ENCODE peak calls at places on chromosomes 6 and 20, in ten cellular contexts. L is adrenal gland; A is activated T-helper 2 cell treated with anti-CD3 and anti-CD28 coated beads, Interferon-gamma antibody, Interleukin-2, Interleukin-4, amounts not matched to agents 10 μg/mL and 5 μg/mL and 100 μg/mL, durations not matched to agents 14 hours and 24 hours and 36 hours; N is ACHN; M is osteocyte; F is H1; C is mammary epithelial cell; Q is lower lobe of right lung; Y is hypothalamus; W is tibial artery. H is an unnamed sample.
A peak's percentile ranks its signal among the peaks of the same experiment; 100 is the strongest.

GRCh38 chr6:70857387-70858077 is 99.3 kb downstream of the B3GAT2 start:
- DNase-seq in C (no peak), A (no peak), Q (no peak), N (no peak), M (no peak), L (no peak), Y (no peak), W (no peak), F (no peak), H (peak; percentile 56)

GRCh38 chr6:138004423-138005287 is 102.6 kb downstream of the PERP start:
- DNase-seq in F (no peak), L (no peak), Y (no peak), A (no peak), Q (no peak), C (peak; percentile 48), N (peak; percentile 46), W (no peak), M (no peak), H (peak; percentile 46)

GRCh38 chr6:36118550-36119107 is 11.7 kb upstream of the MAPK13 start:
- DNase-seq in A (peak; percentile 72), W (peak; percentile 12), C (peak; percentile 48), N (no peak), M (no peak), L (no peak), F (no peak), Q (peak; percentile 67), Y (no peak), H (no peak)

GRCh38 chr6:1052262-1052661 is 259.6 kb upstream of the FOXQ1 start:
- DNase-seq in W (no peak), F (no peak), A (no peak), M (no peak), C (no peak), L (no peak), Y (no peak), N (no peak), Q (no peak), H (no peak)

GRCh38 chr6:5840742-5841141 is 166.0 kb downstream of the NRN1 start:
- DNase-seq in M (no peak), F (no peak), L (no peak), C (no peak), Y (peak; percentile 18), W (no peak), A (no peak), N (no peak), Q (no peak), H (no peak)

GRCh38 chr6:139373928-139374356 is 506 bp downstream of the CITED2 start:
- DNase-seq in F (no peak), Q (no peak), C (no peak), M (peak; percentile 84), N (no peak), W (peak; percentile 57), Y (peak; percentile 62), L (no peak), A (no peak), H (no peak)

GRCh38 chr6:159184559-159184958 is 15.4 kb downstream of the FNDC1 start:
- DNase-seq in M (no peak), W (no peak), F (no peak), C (peak; percentile 34), Q (no peak), L (no peak), A (no peak), Y (no peak), N (no peak), H (no peak)

GRCh38 chr6:23176471-23176870 is 607.1 kb downstream of the HDGFL1 start:
- DNase-seq in F (no peak), L (no peak), C (no peak), A (no peak), W (no peak), Q (no peak), M (no peak), Y (no peak), N (no peak), H (no peak)

GRCh38 chr20:34396408-34396807 is 33.3 kb downstream of the ITCH start:
- DNase-seq in W (no peak), F (no peak), M (no peak), Q (no peak), C (no peak), N (no peak), Y (no peak), A (no peak), L (no peak), H (no peak)

GRCh38 chr6:168299541-168300511 is 19.8 kb downstream of the DACT2 start:
- DNase-seq in Y (no peak), C (no peak), A (no peak), Q (no peak), L (no peak), W (no peak), M (peak; percentile 71), N (no peak), F (no peak), H (no peak)

GRCh38 chr6:70133246-70133645 is 169.6 kb downstream of the COL9A1 start:
- DNase-seq in N (no peak), W (no peak), L (no peak), F (no peak), A (no peak), M (no peak), C (no peak), Y (no peak), Q (no peak), H (no peak)

GRCh38 chr6:3259491-3259958 is 778 bp downstream of the PSMG4 start:
- DNase-seq in A (peak; percentile 24), W (no peak), Y (peak; percentile 68), C (peak; percentile 54), F (no peak), M (no peak), Q (no peak), L (no peak), N (peak; percentile 25), H (no peak)

GRCh38 chr20:22675337-22675736 is 91.0 kb upstream of the FOXA2 start:
- DNase-seq in Q (no peak), M (no peak), Y (no peak), L (no peak), C (no peak), N (no peak), A (no peak), W (no peak), F (no peak), H (no peak)

GRCh38 chr20:2476742-2477615 is 6.4 kb upstream of the SNRPB start:
- DNase-seq in C (no peak), M (no peak), N (no peak), F (no peak), W (no peak), L (no peak), Y (no peak), A (no peak), Q (no peak), H (no peak)

GRCh38 chr6:111683749-111684267 is 78.1 kb upstream of the TRAF3IP2 start:
- DNase-seq in Y (no peak), L (no peak), F (no peak), N (no peak), C (no peak), Q (no peak), W (peak; percentile 68), M (no peak), A (no peak), H (no peak)

GRCh38 chr6:146990821-146991798 is 213.1 kb upstream of the STXBP5 start:
- DNase-seq in C (peak; percentile 44), F (no peak), Q (no peak), M (no peak), L (no peak), W (no peak), A (no peak), Y (no peak), N (no peak), H (no peak)

GRCh38 chr6:104506429-104506828 is 353.3 kb downstream of the HACE1 start:
- DNase-seq in W (no peak), Q (no peak), C (no peak), L (no peak), F (no peak), N (no peak), Y (no peak), M (no peak), A (no peak), H (no peak)

GRCh38 chr6:32937230-32937633 is 3.6 kb downstream of the HLA-DMB start:
- DNase-seq in L (no peak), C (no peak), Q (peak; percentile 61), W (peak; percentile 59), F (no peak), A (no peak), N (no peak), M (no peak), Y (no peak), H (no peak)

GRCh38 chr20:44746367-44747165 is 901 bp downstream of the KCNK15 start:
- DNase-seq in Y (no peak), M (no peak), N (peak; percentile 33), F (no peak), Q (peak; percentile 58), L (no peak), C (no peak), A (no peak), W (no peak), H (no peak)

GRCh38 chr6:121614115-121614514 is 178.7 kb downstream of the GJA1 start:
- DNase-seq in Q (no peak), Y (no peak), M (no peak), C (no peak), W (no peak), N (no peak), F (no peak), L (no peak), A (no peak), H (no peak)

GRCh38 chr20:18831830-18832229 is 18.2 kb downstream of the SCP2D1 start:
- DNase-seq in F (no peak), M (no peak), L (peak; percentile 19), Q (no peak), N (peak; percentile 19), W (no peak), Y (no peak), C (no peak), A (no peak), H (no peak)

GRCh38 chr6:5695260-5696245 is 311.2 kb downstream of the NRN1 start:
- DNase-seq in M (no peak), F (no peak), A (no peak), Y (no peak), N (no peak), Q (no peak), L (no peak), W (peak; percentile 32), C (peak; percentile 55), H (no peak)

GRCh38 chr6:101541873-101542272 is 148.4 kb downstream of the GRIK2 start:
- DNase-seq in Y (no peak), F (no peak), C (no peak), L (no peak), A (no peak), M (no peak), N (no peak), Q (no peak), W (no peak), H (no peak)

GRCh38 chr6:164069352-164070022 is 655.0 kb downstream of the QKI start:
- DNase-seq in N (no peak), Q (no peak), Y (peak; percentile 67), F (no peak), C (no peak), L (peak; percentile 26), M (no peak), A (no peak), W (no peak), H (no peak)

GRCh38 chr6:170034294-170034693 is 256.6 kb downstream of the DLL1 start:
- DNase-seq in M (no peak), W (peak; percentile 2), F (no peak), Y (peak; percentile 38), Q (peak; percentile 17), C (no peak), A (no peak), L (no peak), N (no peak), H (no peak)

GRCh38 chr6:137802408-137803182 is 64.5 kb upstream of the TNFAIP3 start:
- DNase-seq in A (no peak), Y (no peak), C (no peak), N (no peak), W (no peak), M (no peak), Q (no peak), F (no peak), L (no peak), H (no peak)

GRCh38 chr20:20303742-20304141 is 64.2 kb upstream of the INSM1 start:
- DNase-seq in N (no peak), Y (no peak), A (no peak), C (no peak), M (no peak), F (no peak), L (no peak), Q (no peak), W (peak; percentile 41), H (no peak)